ENCODE peak calls at places on chromosomes 16 and 17, in eight cellular contexts. M, H, D, R, V, B, A and W are unnamed samples. For H3K4me1, the result is how much of the 10 kb centered on the place peaks cover.

GRCh38 chr17:74832421-74832820 is 27.3 kb downstream of the GRIN2C start:
- DNase-seq in V (no peak), B (no peak), H (no peak), M (no peak), D (no peak), R (no peak), A (no peak), W (no peak)

GRCh38 chr16:19382887-19383816 is 34.5 kb upstream of the TMC5 start:
- DNase-seq in A (no peak), H (peak), M (no peak), R (peak), D (no peak), B (no peak), V (no peak), W (peak)

GRCh38 chr17:43784068-43784467 is 3.8 kb downstream of the CFAP97D1 start:
- DNase-seq in R (no peak), V (no peak), A (peak), D (no peak), B (no peak), M (no peak), H (no peak), W (no peak)

GRCh38 chr16:21302898-21303528 is 24.9 kb upstream of the CRYM start:
- DNase-seq in V (no peak), B (no peak), H (no peak), D (no peak), A (peak), M (no peak), R (no peak), W (peak)

GRCh38 chr17:40564883-40565744 is at the start of gene CCR7:
- DNase-seq in B (no peak), R (no peak), V (no peak), M (no peak), H (no peak), A (no peak), D (no peak), W (peak)

GRCh38 chr17:17928422-17929386 is 43.5 kb downstream of the TOM1L2 start:
- DNase-seq in H (no peak), A (peak), V (no peak), R (no peak), B (peak), D (no peak), M (no peak), W (no peak)

GRCh38 chr16:81456523-81457325 is 12.1 kb downstream of the CMIP start:
- DNase-seq in A (no peak), B (no peak), M (no peak), D (no peak), H (no peak), V (peak), R (no peak), W (peak)

GRCh38 chr17:78903101-78903779 is at the start of gene CEP295NL:
- DNase-seq in H (no peak), D (peak), V (no peak), M (no peak), R (peak), A (no peak), B (no peak), W (no peak)

GRCh38 chr17:72117748-72118587 is 2.9 kb upstream of the SOX9 start:
- DNase-seq in M (no peak), R (no peak), B (no peak), D (peak), V (peak), A (no peak), H (peak), W (peak)

GRCh38 chr17:67244621-67245072 is 349 bp downstream of the HELZ start:
- DNase-seq in R (no peak), H (peak), D (no peak), V (peak), A (no peak), B (peak), M (no peak), W (peak)

GRCh38 chr16:12362482-12363458 is 386.2 kb downstream of the SNX29 start:
- DNase-seq in B (no peak), R (no peak), M (no peak), V (no peak), D (no peak), H (peak), A (peak), W (no peak)

GRCh38 chr16:66858740-66859396 is 14.7 kb downstream of the CA7 start:
- DNase-seq in D (no peak), R (no peak), V (no peak), M (no peak), B (no peak), H (peak), A (peak), W (no peak)

GRCh38 chr16:81469710-81470481 is 25.3 kb downstream of the CMIP start:
- DNase-seq in B (no peak), A (no peak), H (no peak), V (peak), D (no peak), M (no peak), R (no peak), W (no peak)

GRCh38 chr17:67132366-67132765 is 88.0 kb downstream of the CACNG1 start:
- DNase-seq in M (no peak), A (no peak), B (no peak), R (no peak), H (no peak), V (no peak), D (no peak), W (no peak)

GRCh38 chr16:17453365-17454122 is 17.2 kb downstream of the XYLT1 start:
- DNase-seq in A (no peak), H (no peak), V (no peak), D (no peak), B (no peak), R (no peak), M (no peak), W (no peak)

GRCh38 chr17:43211123-43211479 is 574 bp upstream of the TMEM106A start:
- DNase-seq in B (no peak), A (peak), V (no peak), M (no peak), H (no peak), D (no peak), R (no peak), W (no peak)

GRCh38 chr16:15643453-15644305 is 725 bp upstream of the MARF1 start:
- DNase-seq in A (peak), R (peak), V (no peak), H (peak), M (no peak), B (no peak), D (no peak), W (peak)

GRCh38 chr17:50371526-50371925 is 1.5 kb downstream of the MRPL27 start:
- DNase-seq in V (peak), A (no peak), B (no peak), M (no peak), R (no peak), H (no peak), D (no peak), W (no peak)

GRCh38 chr16:14458576-14458975 is 171.5 kb downstream of the PARN start:
- DNase-seq in M (no peak), R (peak), D (peak), H (no peak), V (no peak), B (no peak), A (no peak), W (no peak)

GRCh38 chr17:45218895-45219661 is 2.6 kb upstream of the FMNL1 start:
- DNase-seq in R (peak), B (peak), H (peak), D (peak), M (peak), V (peak), A (peak), W (peak)

GRCh38 chr16:84054916-84055315 is 12.3 kb upstream of the SLC38A8 start:
- DNase-seq in R (peak), V (peak), M (no peak), H (no peak), D (peak), A (no peak), B (no peak), W (peak)

GRCh38 chr16:48526058-48526957 is 83.7 kb downstream of the N4BP1 start:
- DNase-seq in M (no peak), D (peak), H (no peak), R (no peak), B (peak), A (no peak), V (peak), W (peak)

GRCh38 chr17:67575325-67575724 is 142.4 kb upstream of the NOL11 start:
- DNase-seq in H (no peak), M (no peak), D (no peak), R (no peak), A (no peak), V (no peak), B (no peak), W (no peak)

GRCh38 chr16:12461201-12461600 is 342.5 kb downstream of the CPPED1 start:
- DNase-seq in V (no peak), M (no peak), A (peak), B (no peak), H (no peak), R (no peak), D (no peak), W (no peak)

GRCh38 chr17:46940692-46941404 is 17.9 kb downstream of the GOSR2 start:
- DNase-seq in B (peak), M (peak), A (peak), V (peak), R (peak), H (peak), D (peak), W (peak)
- TF ChIP-seq CTCF in B (peak), M (peak), A (peak), V (peak), R (peak), H (peak), D (peak), W (peak)

GRCh38 chr16:68090526-68090925 is 5.4 kb downstream of the NFATC3 start:
- DNase-seq in H (no peak), R (no peak), B (no peak), M (no peak), A (no peak), D (no peak), V (no peak), W (no peak)
- H3K4me1 ChIP-seq in H (under half), R (under half), B (under half), M (under half), A (under half), D (under half), V (under half), W (under half)

GRCh38 chr17:58313815-58314705 is 14.5 kb downstream of the TSPOAP1 start:
- DNase-seq in R (no peak), A (no peak), V (no peak), M (no peak), B (no peak), H (no peak), D (no peak), W (no peak)

GRCh38 chr17:58312021-58312630 is 16.5 kb downstream of the TSPOAP1 start:
- DNase-seq in B (no peak), H (no peak), A (no peak), V (peak), D (no peak), R (no peak), M (peak), W (no peak)

GRCh38 chr17:58314706-58315015 is 13.9 kb downstream of the TSPOAP1 start:
- DNase-seq in H (no peak), B (no peak), M (no peak), R (no peak), D (no peak), V (no peak), A (no peak), W (no peak)

GRCh38 chr17:58311429-58311894 is 17.1 kb downstream of the TSPOAP1 start:
- DNase-seq in D (no peak), H (no peak), M (no peak), A (no peak), V (peak), B (no peak), R (no peak), W (no peak)

GRCh38 chr17:58312824-58313223 is 15.8 kb downstream of the TSPOAP1 start:
- DNase-seq in M (no peak), D (no peak), V (no peak), H (no peak), R (no peak), A (no peak), B (no peak), W (no peak)
- TF ChIP-seq CTCF in M (no peak), D (no peak), V (no peak), H (no peak), R (no peak), A (no peak), B (no peak), W (no peak)

GRCh38 chr16:1980770-1981087 is 540 bp downstream of the NOXO1 start:
- DNase-seq in R (no peak), A (no peak), V (no peak), B (no peak), H (no peak), M (no peak), D (no peak), W (no peak)

GRCh38 chr16:1980026-1980769 is 1.1 kb downstream of the NOXO1 start:
- DNase-seq in M (no peak), B (no peak), H (no peak), R (no peak), D (peak), V (no peak), A (no peak), W (no peak)

GRCh38 chr16:1983053-1983543 is 895 bp upstream of the GFER start:
- DNase-seq in A (no peak), H (no peak), D (no peak), V (no peak), M (no peak), R (no peak), B (no peak), W (no peak)

GRCh38 chr16:1981972-1982574 is 804 bp upstream of the NOXO1 start:
- DNase-seq in M (no peak), D (no peak), B (no peak), H (no peak), V (no peak), R (no peak), A (no peak), W (peak)

DNA sequence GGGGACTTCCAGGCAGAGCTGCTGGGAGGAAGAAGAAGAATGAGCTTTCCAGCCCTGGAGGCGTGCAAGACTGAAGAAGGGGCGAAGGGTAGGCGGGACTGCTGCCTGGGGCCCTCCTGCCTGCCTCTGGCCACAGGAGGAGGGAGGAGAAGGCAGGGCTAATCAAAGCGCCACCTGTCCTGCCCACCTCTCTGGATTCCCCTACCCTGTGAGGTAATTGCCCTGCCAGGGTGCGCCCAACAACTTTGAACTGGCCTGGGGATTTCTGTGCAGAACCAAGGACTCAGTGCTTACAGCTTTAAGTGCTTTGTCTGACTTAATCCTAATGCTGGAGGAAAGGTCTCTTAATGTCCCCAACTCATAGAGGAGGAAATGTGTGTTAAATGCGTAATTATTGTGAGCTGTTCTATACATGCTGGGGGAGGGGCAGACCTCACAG is at the start of gene NOXO1:
- DNase-seq in A (no peak), B (no peak), M (no peak), H (no peak), V (no peak), D (no peak), R (no peak), W (peak)
- H3K4me1 ChIP-seq in A (under half), B (under half), M (under half), H (under half), V (under half), D (under half), R (under half), W (half or more)

GRCh38 chr16:89157778-89158177 is 13.8 kb upstream of the CDH15 start:
- DNase-seq in V (no peak), B (no peak), H (no peak), A (no peak), D (no peak), M (no peak), R (no peak), W (no peak)

GRCh38 chr16:89155184-89155679 is 16.3 kb upstream of the CDH15 start:
- DNase-seq in M (no peak), B (no peak), A (peak), V (no peak), H (peak), R (peak), D (no peak), W (peak)

GRCh38 chr16:89156740-89157645 is 14.6 kb upstream of the CDH15 start:
- DNase-seq in A (no peak), D (no peak), B (no peak), H (no peak), R (no peak), V (no peak), M (no peak), W (no peak)

GRCh38 chr16:89154390-89155183 is 17.0 kb upstream of the CDH15 start:
- DNase-seq in B (no peak), H (no peak), R (no peak), M (no peak), V (no peak), A (no peak), D (no peak), W (peak)

GRCh38 chr16:89155851-89156739 is 15.5 kb upstream of the CDH15 start:
- DNase-seq in M (no peak), D (no peak), R (no peak), A (no peak), V (no peak), H (no peak), B (no peak), W (no peak)
- TF ChIP-seq CTCF in M (no peak), D (no peak), R (no peak), A (no peak), V (no peak), H (no peak), B (no peak), W (no peak)

DNA sequence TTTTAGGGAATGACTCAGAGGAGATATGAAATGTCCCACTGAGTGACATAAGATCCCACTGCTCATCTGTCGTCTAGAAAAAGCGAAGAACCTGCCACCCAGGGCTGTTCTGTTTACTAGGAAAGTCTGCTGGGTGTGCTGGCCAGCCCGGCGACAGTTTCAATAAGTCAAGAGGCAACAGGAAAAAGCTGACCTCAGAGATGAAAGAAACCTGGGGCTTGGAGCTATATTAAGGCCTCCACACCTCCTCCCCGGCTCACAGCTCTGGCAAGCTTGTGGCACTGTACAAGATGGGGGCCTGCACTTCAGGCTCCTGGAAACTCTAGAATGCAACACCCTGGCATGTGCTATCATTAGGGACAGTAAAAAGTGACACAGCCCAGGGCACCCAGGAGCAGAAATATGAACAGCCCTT is 10.6 kb downstream of the ZFHX3 start:
- DNase-seq in A (no peak), B (peak), R (peak), V (no peak), M (no peak), D (no peak), H (peak), W (no peak)
- H3K4me1 ChIP-seq in A (under half), B (half or more), R (half or more), V (under half), M (under half), D (half or more), H (under half), W (under half)

GRCh38 chr17:6072611-6073010 is 2.4 kb downstream of the WSCD1 start:
- DNase-seq in M (no peak), B (no peak), D (no peak), R (no peak), H (no peak), V (no peak), A (no peak), W (no peak)
- TF ChIP-seq CTCF in M (no peak), B (no peak), D (no peak), R (no peak), H (no peak), V (no peak), A (no peak), W (no peak)

DNA sequence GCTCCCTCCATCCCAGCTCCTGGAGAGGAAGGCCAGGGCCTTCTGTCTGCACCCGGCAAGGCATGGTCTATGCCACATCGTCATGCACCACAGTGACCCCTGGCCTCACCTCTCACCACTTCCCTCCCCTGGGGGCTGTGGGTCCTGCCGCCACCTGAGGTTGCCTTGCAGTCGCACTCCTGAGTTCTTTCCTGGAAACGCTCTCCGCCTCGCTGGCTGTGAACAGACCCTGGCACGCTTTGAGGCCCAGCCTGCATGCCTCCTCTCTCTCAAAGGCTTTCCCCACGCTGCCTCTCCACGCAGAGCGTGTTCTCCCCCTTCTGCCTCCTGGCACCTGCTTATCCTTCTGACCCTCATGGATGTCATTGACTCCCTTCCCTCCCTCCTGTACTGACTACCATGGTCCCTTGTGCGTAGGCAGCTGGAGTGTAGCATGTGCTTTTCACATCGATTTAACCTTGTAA is 45.4 kb downstream of the SEC14L1 start:
- DNase-seq in B (no peak), H (peak), R (no peak), V (no peak), D (no peak), A (no peak), M (no peak), W (no peak)
- H3K4me1 ChIP-seq in B (under half), H (under half), R (under half), V (under half), D (under half), A (under half), M (under half), W (under half)

DNA sequence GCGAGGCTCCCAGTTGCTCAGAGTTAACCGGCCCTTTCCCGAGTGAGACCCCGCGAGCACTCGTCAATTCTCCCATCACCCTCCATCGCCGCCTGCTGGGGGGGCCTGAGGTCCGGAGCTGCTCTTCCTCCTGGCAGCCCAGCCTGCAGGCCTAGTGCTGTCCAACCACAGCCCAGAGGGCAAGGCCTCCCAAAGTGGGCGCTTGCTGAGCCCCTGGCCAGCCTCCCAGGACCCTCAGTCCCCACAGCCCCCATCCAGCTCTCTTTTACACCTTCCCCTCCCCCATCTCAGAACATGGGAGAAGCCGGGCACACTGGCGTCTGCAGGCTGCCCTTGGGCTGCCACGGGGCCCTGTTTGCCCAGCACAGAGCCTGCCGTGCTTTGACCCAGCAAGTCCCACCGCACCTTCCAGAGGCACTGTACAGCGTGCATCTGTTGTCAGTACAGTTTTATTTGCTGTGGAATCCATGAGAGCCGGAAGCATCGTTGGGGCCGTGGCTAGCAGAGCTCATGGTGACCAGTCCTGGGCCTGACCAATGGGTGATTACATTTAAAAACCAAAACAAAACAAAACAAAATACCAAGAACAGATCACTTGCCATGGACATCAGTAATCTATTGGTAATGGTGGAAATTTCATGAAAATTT is 96.1 kb upstream of the CBX4 start:
- DNase-seq in R (no peak), A (no peak), V (no peak), H (no peak), D (no peak), B (no peak), M (no peak), W (peak)
- TF ChIP-seq CTCF in R (no peak), A (no peak), V (no peak), H (no peak), D (no peak), B (no peak), M (no peak), W (no peak)

GRCh38 chr17:77320501-77321256 is 179.9 kb downstream of the SEC14L1 start:
- DNase-seq in D (no peak), A (no peak), R (no peak), H (no peak), V (peak), B (peak), M (peak), W (peak)
- H3K4me1 ChIP-seq in D (under half), A (half or more), R (under half), H (under half), V (under half), B (half or more), M (under half), W (under half)